ENCODE peak calls at places on chromosomes 1 and 21, in five cellular contexts. L is H54, Q is tibial nerve, O is K562, E is H1. G is an unnamed sample.

GRCh38 chr1:110829955-110830553 is 42.9 kb upstream of the CD53 start:
- DNase-seq in Q (no peak), O (peak), L (no peak), E (peak), G (no peak)

GRCh38 chr1:29975036-29975694 is 738.8 kb downstream of the PTPRU start:
- DNase-seq in E (peak), Q (no peak), O (peak), L (no peak), G (no peak)

GRCh38 chr1:66690666-66691381 is 61.4 kb upstream of the DYNLT5 start:
- DNase-seq in Q (no peak), O (no peak), L (no peak), E (no peak), G (no peak)

GRCh38 chr1:22018583-22019559 is 17.4 kb downstream of the CELA3A start:
- DNase-seq in E (no peak), Q (no peak), L (peak), O (no peak), G (no peak)

GRCh38 chr1:91673603-91674002 is 173.0 kb downstream of the CDC7 start:
- DNase-seq in E (no peak), O (no peak), Q (no peak), L (no peak), G (peak)

GRCh38 chr1:206766251-206766856 is 4.2 kb upstream of the IL19 start:
- DNase-seq in L (peak), E (no peak), O (peak), Q (no peak), G (peak)

GRCh38 chr1:8315573-8316475 is 2.1 kb upstream of the SLC45A1 start:
- DNase-seq in Q (no peak), O (no peak), L (no peak), E (peak), G (no peak)

GRCh38 chr1:175015243-175015642 is 8.0 kb downstream of the MRPS14 start:
- DNase-seq in Q (no peak), L (no peak), E (no peak), O (no peak), G (no peak)

GRCh38 chr1:226635456-226635941 is 86.9 kb downstream of the STUM start:
- DNase-seq in L (no peak), E (no peak), Q (no peak), O (no peak), G (no peak)

GRCh38 chr1:61626820-61627219 is 98.1 kb downstream of the TM2D1 start:
- DNase-seq in L (no peak), O (no peak), E (no peak), Q (no peak), G (peak)

GRCh38 chr1:100313382-100313781 is 38.9 kb upstream of the CDC14A start:
- DNase-seq in L (no peak), Q (no peak), E (no peak), O (no peak), G (no peak)

GRCh38 chr1:42963378-42964005 is 4.8 kb upstream of the SLC2A1 start:
- DNase-seq in O (peak), E (no peak), Q (no peak), L (no peak), G (no peak)

GRCh38 chr1:42960693-42961559 is 2.3 kb upstream of the SLC2A1 start:
- DNase-seq in E (no peak), L (no peak), O (no peak), Q (no peak), G (peak)

GRCh38 chr1:42961560-42962091 is 3.0 kb upstream of the SLC2A1 start:
- DNase-seq in O (no peak), Q (no peak), L (no peak), E (no peak), G (no peak)

GRCh38 chr1:42964032-42964812 is 5.6 kb upstream of the SLC2A1 start:
- DNase-seq in O (no peak), E (no peak), L (no peak), Q (no peak), G (no peak)

DNA sequence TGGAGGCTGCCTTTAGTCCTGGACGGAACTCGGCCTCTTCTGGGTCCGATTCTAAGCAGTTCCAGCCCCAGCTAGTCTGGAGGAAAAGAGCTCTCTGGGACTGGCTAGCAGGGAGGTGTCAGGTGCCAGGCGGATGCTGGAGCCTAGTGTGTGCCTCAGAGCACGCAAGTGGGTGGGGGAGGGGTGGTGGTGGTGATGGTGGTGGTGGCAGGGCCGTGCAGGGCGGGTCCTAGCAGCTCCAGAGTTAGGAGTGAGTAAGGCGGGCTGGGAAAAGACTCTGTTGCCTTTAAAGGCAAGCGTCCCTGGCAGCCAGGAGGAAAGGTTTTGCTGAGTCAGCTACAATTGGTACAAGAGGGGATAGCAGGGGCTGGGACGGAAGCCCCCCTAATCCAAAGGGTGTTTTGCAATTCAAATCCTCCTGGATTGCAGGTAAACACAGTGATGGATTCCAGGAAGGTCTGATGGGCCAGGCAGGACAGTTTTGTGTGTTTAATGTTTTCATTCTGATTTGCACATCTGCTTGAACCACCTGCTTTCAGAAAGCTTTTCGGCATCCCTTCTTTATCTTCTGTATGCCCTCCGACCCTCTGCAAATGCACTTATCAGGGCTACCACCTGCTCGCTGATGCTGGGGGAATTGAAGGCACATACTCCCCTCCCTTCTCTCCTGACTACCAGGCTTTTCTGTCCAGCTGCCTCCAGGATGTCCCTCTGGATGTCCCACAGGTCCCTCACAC is 4.1 kb upstream of the SLC2A1 start:
- DNase-seq in L (no peak), O (peak), Q (peak), E (peak), G (peak)
- TF ChIP-seq POLR2A in L (no peak), O (no peak), Q (no peak), E (no peak), G (no peak)

DNA sequence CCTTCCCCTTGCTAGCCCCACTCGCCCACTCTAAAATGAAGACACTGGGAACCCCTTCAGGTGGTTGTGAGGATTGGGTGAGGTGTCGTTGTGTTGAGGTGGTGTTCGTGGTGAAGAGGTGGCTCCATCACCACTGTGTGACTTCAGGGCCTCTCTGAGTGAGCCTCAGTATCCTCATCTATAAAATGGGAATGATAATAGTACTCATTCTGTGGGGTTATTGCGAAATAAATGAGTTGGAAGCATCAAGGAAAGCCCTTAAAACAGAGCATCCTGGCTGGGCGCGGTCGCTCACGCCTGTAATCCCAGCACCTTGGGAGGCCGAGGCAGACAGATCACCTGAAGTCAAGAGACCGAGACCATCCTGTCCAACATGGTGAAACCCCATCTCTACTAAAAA is 6.7 kb upstream of the MARCKSL1 start:
- DNase-seq in Q (no peak), O (no peak), L (no peak), E (no peak), G (no peak)
- TF ChIP-seq POLR2A in Q (no peak), O (no peak), L (no peak), E (no peak), G (no peak)

GRCh38 chr1:162110910-162111309 is 41.4 kb downstream of the NOS1AP start:
- DNase-seq in Q (no peak), O (no peak), L (no peak), E (no peak), G (no peak)
- TF ChIP-seq POLR2A in Q (no peak), O (no peak), L (no peak), E (no peak), G (no peak)

GRCh38 chr1:94334156-94334555 is 84.0 kb upstream of the ABCD3 start:
- DNase-seq in E (no peak), L (no peak), O (no peak), Q (no peak), G (no peak)

GRCh38 chr1:94335447-94335846 is 82.7 kb upstream of the ABCD3 start:
- DNase-seq in O (no peak), Q (no peak), L (no peak), E (no peak), G (no peak)

GRCh38 chr1:94336991-94337390 is 81.2 kb upstream of the ABCD3 start:
- DNase-seq in O (no peak), Q (no peak), L (no peak), E (no peak), G (no peak)

GRCh38 chr1:94334764-94335163 is 83.4 kb upstream of the ABCD3 start:
- DNase-seq in O (no peak), L (no peak), E (no peak), Q (no peak), G (no peak)

GRCh38 chr1:94335950-94336349 is 82.2 kb upstream of the ABCD3 start:
- DNase-seq in E (no peak), L (peak), Q (peak), O (peak), G (peak)
- TF ChIP-seq POLR2A in E (no peak), L (no peak), Q (peak), O (no peak), G (no peak)

GRCh38 chr1:167122121-167122480 is 28.2 kb downstream of the STYXL2 start:
- DNase-seq in O (no peak), E (no peak), Q (no peak), L (no peak), G (no peak)

GRCh38 chr1:167121375-167122120 is 27.7 kb downstream of the STYXL2 start:
- DNase-seq in E (peak), O (no peak), L (peak), Q (no peak), G (peak)

GRCh38 chr1:167120899-167121298 is 27.0 kb downstream of the STYXL2 start:
- DNase-seq in L (no peak), Q (no peak), O (no peak), E (no peak), G (no peak)

GRCh38 chr1:167119696-167120095 is 25.8 kb downstream of the STYXL2 start:
- DNase-seq in L (no peak), E (no peak), O (no peak), Q (no peak), G (no peak)

GRCh38 chr1:167122568-167122967 is 28.7 kb downstream of the STYXL2 start:
- DNase-seq in O (no peak), L (no peak), Q (no peak), E (peak), G (no peak)
- TF ChIP-seq POLR2A in O (no peak), L (no peak), Q (no peak), E (no peak), G (no peak)

GRCh38 chr1:26724938-26725337 is 29.1 kb downstream of the ARID1A start:
- DNase-seq in Q (no peak), E (no peak), O (no peak), L (no peak), G (no peak)

GRCh38 chr1:26724118-26724517 is 28.3 kb downstream of the ARID1A start:
- DNase-seq in E (no peak), Q (no peak), L (no peak), O (no peak), G (no peak)

GRCh38 chr1:26721669-26722355 is 26.0 kb downstream of the ARID1A start:
- DNase-seq in L (no peak), E (no peak), Q (no peak), O (peak), G (no peak)

GRCh38 chr1:26726784-26727183 is 31.0 kb downstream of the ARID1A start:
- DNase-seq in Q (no peak), L (no peak), O (no peak), E (no peak), G (no peak)

DNA sequence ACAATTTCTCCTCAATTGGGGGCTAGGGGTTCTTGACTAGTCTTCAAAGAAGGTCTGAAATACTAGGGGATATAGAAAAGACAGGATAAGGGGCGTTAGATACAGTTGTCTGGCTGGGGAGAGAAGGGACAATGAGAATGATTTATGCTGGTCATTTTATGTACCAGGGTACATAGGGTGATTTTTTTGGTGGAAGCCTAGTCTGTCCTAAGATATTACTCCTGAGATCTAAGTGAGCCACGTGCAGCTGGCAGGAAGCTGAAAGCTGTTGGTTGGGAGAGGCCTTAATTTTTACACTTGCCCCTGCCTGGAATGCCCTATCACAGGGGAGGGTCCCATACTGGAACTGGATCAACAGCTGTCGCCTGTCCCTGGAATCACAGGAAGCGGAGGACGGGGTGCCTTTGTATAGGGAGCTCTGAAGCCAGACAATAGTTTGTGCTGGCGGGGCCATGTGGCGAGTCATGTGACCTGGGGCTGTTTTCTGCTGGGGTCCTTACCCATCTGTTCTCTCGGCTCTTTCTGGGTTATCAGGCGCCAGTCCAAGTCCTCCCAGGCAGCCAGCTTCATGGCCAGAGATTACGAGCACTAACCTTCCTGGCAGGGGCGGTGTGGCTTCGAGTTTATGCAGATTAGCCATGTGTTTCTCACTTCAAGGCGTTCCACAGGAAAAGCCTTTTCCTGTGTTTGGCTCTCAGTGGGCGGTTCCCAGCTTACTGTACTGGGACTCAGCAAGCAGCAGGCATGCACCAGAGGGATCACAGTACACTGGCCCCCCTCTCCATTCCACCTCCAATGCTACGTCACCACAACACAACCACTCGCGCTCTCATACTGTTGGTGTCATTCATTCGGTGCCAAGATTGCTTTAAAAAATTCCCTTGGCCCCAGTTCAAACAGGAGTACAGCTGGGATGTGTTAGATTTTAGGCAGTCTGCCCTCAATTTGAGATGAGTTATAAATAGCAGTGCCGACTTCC is 27.5 kb downstream of the ARID1A start:
- DNase-seq in L (peak), O (peak), Q (peak), E (peak), G (peak)
- TF ChIP-seq POLR2A in L (no peak), O (no peak), Q (no peak), E (no peak), G (no peak)

DNA sequence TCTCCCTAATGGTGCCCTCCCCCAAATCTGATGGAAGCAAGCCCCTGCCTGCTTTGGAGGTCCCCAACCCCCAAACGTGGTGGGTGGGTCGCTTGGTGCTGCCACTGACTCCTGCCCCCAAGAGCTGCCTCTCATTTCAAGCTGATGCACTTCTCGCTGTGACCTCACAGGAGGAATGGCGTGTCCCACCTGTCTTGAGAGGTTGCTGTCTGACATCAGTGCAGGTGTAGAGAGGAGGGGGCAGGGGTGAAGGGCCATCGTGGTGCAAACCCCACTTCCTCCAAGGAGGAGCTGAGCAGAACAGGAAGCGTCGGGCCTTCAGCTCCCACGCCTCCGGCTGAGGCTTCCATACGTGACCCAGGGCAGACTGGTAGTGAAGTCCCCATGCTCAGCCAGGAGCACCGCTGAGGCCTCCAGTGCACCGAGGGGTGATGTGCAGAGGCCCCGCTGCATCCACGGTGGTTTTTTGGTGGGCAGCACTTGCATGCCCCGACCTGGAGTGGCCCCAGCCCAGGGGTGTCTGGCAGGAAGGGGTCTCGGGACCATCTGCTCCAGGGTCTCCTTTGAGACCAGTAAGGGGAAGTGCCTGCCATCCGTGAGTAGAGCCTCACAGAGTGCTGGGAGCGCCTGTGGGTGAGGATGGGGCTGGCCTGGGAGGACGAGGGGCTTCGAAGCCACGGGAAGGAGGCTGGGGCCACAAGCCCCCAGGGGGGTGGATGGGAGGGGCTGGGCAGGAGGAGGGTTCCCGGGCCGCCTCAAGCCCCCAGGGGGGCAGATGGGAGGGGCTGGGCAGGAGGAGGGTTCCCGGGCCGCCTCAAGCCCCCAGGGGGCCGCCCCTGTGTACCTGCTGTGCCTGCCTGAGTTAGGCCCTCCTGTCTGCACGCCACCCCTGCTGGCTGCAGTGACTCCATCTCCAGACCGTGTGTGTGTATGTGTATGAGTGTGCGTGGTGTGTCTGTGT is 39.8 kb downstream of the WDR4 start:
- DNase-seq in E (peak), L (no peak), O (peak), Q (peak), G (no peak)
- TF ChIP-seq POLR2A in E (no peak), L (no peak), O (peak), Q (no peak), G (no peak)

GRCh38 chr1:32498751-32499150 is 33.9 kb downstream of the ZBTB8B start:
- DNase-seq in Q (no peak), E (no peak), L (no peak), O (no peak), G (no peak)

GRCh38 chr1:32501865-32502264 is 37.0 kb downstream of the ZBTB8B start:
- DNase-seq in E (no peak), L (no peak), O (no peak), Q (peak), G (peak)

GRCh38 chr1:32503153-32503552 is 36.1 kb upstream of the ZBTB8A start:
- DNase-seq in Q (no peak), L (no peak), E (no peak), O (no peak), G (no peak)

GRCh38 chr1:32496127-32496526 is 31.3 kb downstream of the ZBTB8B start:
- DNase-seq in Q (no peak), E (no peak), O (no peak), L (no peak), G (no peak)

DNA sequence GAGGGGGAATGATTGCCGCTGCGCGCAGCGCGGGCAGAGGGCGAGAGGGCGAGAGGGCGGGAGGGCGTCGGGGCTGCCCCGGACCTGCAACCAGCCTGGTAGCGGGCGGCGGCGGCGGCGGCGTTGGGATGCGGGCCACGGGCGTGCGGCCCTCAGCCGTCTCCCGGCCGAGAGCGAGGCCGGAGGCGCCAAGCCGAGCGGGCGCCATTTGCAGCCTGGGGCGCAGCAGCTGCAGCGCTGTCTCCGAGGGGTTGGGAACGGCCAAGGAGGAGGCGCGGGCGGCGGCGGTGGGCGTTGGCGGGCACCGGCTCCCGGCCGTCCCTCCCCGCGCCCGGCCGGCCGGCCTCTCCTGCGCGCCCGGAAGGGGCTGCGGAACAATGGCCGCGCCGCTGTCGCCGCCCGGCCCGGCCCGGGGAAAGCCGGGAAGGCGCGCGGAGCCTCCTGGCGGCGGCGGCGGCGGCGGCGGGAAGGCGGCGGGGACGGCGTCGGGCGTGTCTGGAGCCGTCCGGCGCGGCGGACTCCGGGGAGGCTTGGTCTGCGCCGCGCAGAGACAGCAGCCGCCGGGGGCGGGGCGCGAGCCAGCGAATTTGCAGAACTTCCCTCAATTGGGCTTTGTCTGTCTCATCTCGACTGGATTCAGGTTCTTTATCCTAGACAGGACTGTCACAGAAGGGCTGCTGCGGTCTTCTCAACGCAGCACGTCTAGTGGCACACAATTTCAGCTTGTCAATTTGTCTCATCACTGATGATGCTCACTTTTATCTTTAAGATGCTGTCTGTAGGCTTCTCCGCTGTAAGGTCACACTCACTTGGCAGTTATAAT is 35.7 kb downstream of the ZBTB8B start:
- DNase-seq in L (peak), E (peak), O (peak), Q (peak), G (peak)
- TF ChIP-seq POLR2A in L (no peak), E (no peak), O (no peak), Q (peak), G (no peak)